ENCODE peak calls at places on chromosomes 5 and 9, in four cellular contexts. One of them, this sample, is unnamed.
A peak's percentile ranks its signal among the peaks of the same experiment; 100 is the strongest.

GRCh38 chr5:171598279-171599152 is 179.1 kb downstream of the FGF18 start:
- ATAC-seq in Panc1: no peak
- ATAC-seq in activated CD8-positive, alpha-beta T cell treated with anti-CD3 and anti-CD28 coated beads for 36 hours: no peak
- ATAC-seq in stimulated activated effector memory CD8-positive, alpha-beta T cell treated with anti-CD3 and anti-CD28 coated beads, Interleukin-12 subunit alpha, Interleukin-12 subunit beta, amount 100 ng/mL, for 72 hours: no peak
- ATAC-seq in this sample: no peak

GRCh38 chr9:13513262-13513661 is 233.8 kb upstream of the MPDZ start:
- ATAC-seq in Panc1: no peak
- ATAC-seq in activated CD8-positive, alpha-beta T cell treated with anti-CD3 and anti-CD28 coated beads for 36 hours: no peak
- ATAC-seq in stimulated activated effector memory CD8-positive, alpha-beta T cell treated with anti-CD3 and anti-CD28 coated beads, Interleukin-12 subunit alpha, Interleukin-12 subunit beta, amount 100 ng/mL, for 72 hours: no peak
- ATAC-seq in this sample: no peak

GRCh38 chr5:33361781-33362180 is 79.0 kb upstream of the TARS1 start:
- ATAC-seq in Panc1: no peak
- ATAC-seq in activated CD8-positive, alpha-beta T cell treated with anti-CD3 and anti-CD28 coated beads for 36 hours: no peak
- ATAC-seq in stimulated activated effector memory CD8-positive, alpha-beta T cell treated with anti-CD3 and anti-CD28 coated beads, Interleukin-12 subunit alpha, Interleukin-12 subunit beta, amount 100 ng/mL, for 72 hours: no peak
- ATAC-seq in this sample: no peak

GRCh38 chr5:112492291-112492690 is 73.2 kb upstream of the EPB41L4A start:
- ATAC-seq in Panc1: peak; percentile 53
- ATAC-seq in activated CD8-positive, alpha-beta T cell treated with anti-CD3 and anti-CD28 coated beads for 36 hours: peak; percentile 78
- ATAC-seq in stimulated activated effector memory CD8-positive, alpha-beta T cell treated with anti-CD3 and anti-CD28 coated beads, Interleukin-12 subunit alpha, Interleukin-12 subunit beta, amount 100 ng/mL, for 72 hours: peak; percentile 63
- ATAC-seq in this sample: peak; percentile 91

GRCh38 chr5:167708449-167708848 is 583.0 kb upstream of the WWC1 start:
- ATAC-seq in Panc1: no peak
- ATAC-seq in activated CD8-positive, alpha-beta T cell treated with anti-CD3 and anti-CD28 coated beads for 36 hours: no peak
- ATAC-seq in stimulated activated effector memory CD8-positive, alpha-beta T cell treated with anti-CD3 and anti-CD28 coated beads, Interleukin-12 subunit alpha, Interleukin-12 subunit beta, amount 100 ng/mL, for 72 hours: no peak
- ATAC-seq in this sample: no peak

GRCh38 chr9:110125207-110125751 is 82.7 kb downstream of the C9orf152 start:
- ATAC-seq in Panc1: peak; percentile 84
- ATAC-seq in activated CD8-positive, alpha-beta T cell treated with anti-CD3 and anti-CD28 coated beads for 36 hours: no peak
- ATAC-seq in stimulated activated effector memory CD8-positive, alpha-beta T cell treated with anti-CD3 and anti-CD28 coated beads, Interleukin-12 subunit alpha, Interleukin-12 subunit beta, amount 100 ng/mL, for 72 hours: no peak
- ATAC-seq in this sample: no peak

GRCh38 chr5:75558972-75559632 is 47.4 kb downstream of the POLK start:
- ATAC-seq in Panc1: no peak
- ATAC-seq in activated CD8-positive, alpha-beta T cell treated with anti-CD3 and anti-CD28 coated beads for 36 hours: no peak
- ATAC-seq in stimulated activated effector memory CD8-positive, alpha-beta T cell treated with anti-CD3 and anti-CD28 coated beads, Interleukin-12 subunit alpha, Interleukin-12 subunit beta, amount 100 ng/mL, for 72 hours: no peak
- ATAC-seq in this sample: no peak

GRCh38 chr5:171309526-171310333 is 682 bp downstream of the TLX3 start:
- ATAC-seq in Panc1: no peak
- ATAC-seq in activated CD8-positive, alpha-beta T cell treated with anti-CD3 and anti-CD28 coated beads for 36 hours: no peak
- ATAC-seq in stimulated activated effector memory CD8-positive, alpha-beta T cell treated with anti-CD3 and anti-CD28 coated beads, Interleukin-12 subunit alpha, Interleukin-12 subunit beta, amount 100 ng/mL, for 72 hours: no peak
- ATAC-seq in this sample: no peak

GRCh38 chr5:50667653-50668403 is 1.4 kb downstream of the PARP8 start:
- ATAC-seq in Panc1: peak; percentile 84
- ATAC-seq in activated CD8-positive, alpha-beta T cell treated with anti-CD3 and anti-CD28 coated beads for 36 hours: peak; percentile 76
- ATAC-seq in stimulated activated effector memory CD8-positive, alpha-beta T cell treated with anti-CD3 and anti-CD28 coated beads, Interleukin-12 subunit alpha, Interleukin-12 subunit beta, amount 100 ng/mL, for 72 hours: peak; percentile 83
- ATAC-seq in this sample: peak; percentile 91

GRCh38 chr5:146068136-146068717 is 37.1 kb downstream of the PLAC8L1 start:
- ATAC-seq in Panc1: no peak
- ATAC-seq in activated CD8-positive, alpha-beta T cell treated with anti-CD3 and anti-CD28 coated beads for 36 hours: no peak
- ATAC-seq in stimulated activated effector memory CD8-positive, alpha-beta T cell treated with anti-CD3 and anti-CD28 coated beads, Interleukin-12 subunit alpha, Interleukin-12 subunit beta, amount 100 ng/mL, for 72 hours: no peak
- ATAC-seq in this sample: no peak

GRCh38 chr5:94613583-94613982 is 4.8 kb downstream of the KIAA0825 start:
- ATAC-seq in Panc1: no peak
- ATAC-seq in activated CD8-positive, alpha-beta T cell treated with anti-CD3 and anti-CD28 coated beads for 36 hours: no peak
- ATAC-seq in stimulated activated effector memory CD8-positive, alpha-beta T cell treated with anti-CD3 and anti-CD28 coated beads, Interleukin-12 subunit alpha, Interleukin-12 subunit beta, amount 100 ng/mL, for 72 hours: peak; percentile 39
- ATAC-seq in this sample: no peak

GRCh38 chr5:71974622-71975021 is 132.7 kb upstream of the MAP1B start:
- ATAC-seq in Panc1: no peak
- ATAC-seq in activated CD8-positive, alpha-beta T cell treated with anti-CD3 and anti-CD28 coated beads for 36 hours: no peak
- ATAC-seq in stimulated activated effector memory CD8-positive, alpha-beta T cell treated with anti-CD3 and anti-CD28 coated beads, Interleukin-12 subunit alpha, Interleukin-12 subunit beta, amount 100 ng/mL, for 72 hours: no peak
- ATAC-seq in this sample: no peak

GRCh38 chr9:69333716-69334115 is 8.7 kb downstream of the ENTREP1 start:
- ATAC-seq in Panc1: no peak
- ATAC-seq in activated CD8-positive, alpha-beta T cell treated with anti-CD3 and anti-CD28 coated beads for 36 hours: no peak
- ATAC-seq in stimulated activated effector memory CD8-positive, alpha-beta T cell treated with anti-CD3 and anti-CD28 coated beads, Interleukin-12 subunit alpha, Interleukin-12 subunit beta, amount 100 ng/mL, for 72 hours: no peak
- ATAC-seq in this sample: no peak

GRCh38 chr5:54643679-54644078 is 126.1 kb downstream of the SNX18 start:
- ATAC-seq in Panc1: no peak
- ATAC-seq in activated CD8-positive, alpha-beta T cell treated with anti-CD3 and anti-CD28 coated beads for 36 hours: no peak
- ATAC-seq in stimulated activated effector memory CD8-positive, alpha-beta T cell treated with anti-CD3 and anti-CD28 coated beads, Interleukin-12 subunit alpha, Interleukin-12 subunit beta, amount 100 ng/mL, for 72 hours: no peak
- ATAC-seq in this sample: no peak

GRCh38 chr9:122816163-122816867 is 12.1 kb downstream of the PDCL start:
- ATAC-seq in Panc1: no peak
- ATAC-seq in activated CD8-positive, alpha-beta T cell treated with anti-CD3 and anti-CD28 coated beads for 36 hours: peak; percentile 87
- ATAC-seq in stimulated activated effector memory CD8-positive, alpha-beta T cell treated with anti-CD3 and anti-CD28 coated beads, Interleukin-12 subunit alpha, Interleukin-12 subunit beta, amount 100 ng/mL, for 72 hours: peak; percentile 80
- ATAC-seq in this sample: no peak

GRCh38 chr5:53473644-53474043 is 6.8 kb upstream of the FST start:
- ATAC-seq in Panc1: no peak
- ATAC-seq in activated CD8-positive, alpha-beta T cell treated with anti-CD3 and anti-CD28 coated beads for 36 hours: no peak
- ATAC-seq in stimulated activated effector memory CD8-positive, alpha-beta T cell treated with anti-CD3 and anti-CD28 coated beads, Interleukin-12 subunit alpha, Interleukin-12 subunit beta, amount 100 ng/mL, for 72 hours: no peak
- ATAC-seq in this sample: no peak

GRCh38 chr5:132012385-132013005 is 1.0 kb upstream of the ACSL6 start:
- ATAC-seq in Panc1: no peak
- ATAC-seq in activated CD8-positive, alpha-beta T cell treated with anti-CD3 and anti-CD28 coated beads for 36 hours: peak; percentile 33
- ATAC-seq in stimulated activated effector memory CD8-positive, alpha-beta T cell treated with anti-CD3 and anti-CD28 coated beads, Interleukin-12 subunit alpha, Interleukin-12 subunit beta, amount 100 ng/mL, for 72 hours: no peak
- ATAC-seq in this sample: no peak

GRCh38 chr9:34771023-34771422 is 61.1 kb upstream of the CCL21 start:
- ATAC-seq in Panc1: peak; percentile 56
- ATAC-seq in activated CD8-positive, alpha-beta T cell treated with anti-CD3 and anti-CD28 coated beads for 36 hours: no peak
- ATAC-seq in stimulated activated effector memory CD8-positive, alpha-beta T cell treated with anti-CD3 and anti-CD28 coated beads, Interleukin-12 subunit alpha, Interleukin-12 subunit beta, amount 100 ng/mL, for 72 hours: no peak
- ATAC-seq in this sample: no peak

GRCh38 chr5:14397717-14398116 is 183.9 kb upstream of the OTULINL start:
- ATAC-seq in Panc1: no peak
- ATAC-seq in activated CD8-positive, alpha-beta T cell treated with anti-CD3 and anti-CD28 coated beads for 36 hours: no peak
- ATAC-seq in stimulated activated effector memory CD8-positive, alpha-beta T cell treated with anti-CD3 and anti-CD28 coated beads, Interleukin-12 subunit alpha, Interleukin-12 subunit beta, amount 100 ng/mL, for 72 hours: no peak
- ATAC-seq in this sample: no peak

GRCh38 chr9:109894444-109894843 is 114.4 kb downstream of the PALM2AKAP2 start:
- ATAC-seq in Panc1: no peak
- ATAC-seq in activated CD8-positive, alpha-beta T cell treated with anti-CD3 and anti-CD28 coated beads for 36 hours: no peak
- ATAC-seq in stimulated activated effector memory CD8-positive, alpha-beta T cell treated with anti-CD3 and anti-CD28 coated beads, Interleukin-12 subunit alpha, Interleukin-12 subunit beta, amount 100 ng/mL, for 72 hours: no peak
- ATAC-seq in this sample: no peak

GRCh38 chr5:173188280-173188679 is 43.9 kb downstream of the BNIP1 start:
- ATAC-seq in Panc1: no peak
- ATAC-seq in activated CD8-positive, alpha-beta T cell treated with anti-CD3 and anti-CD28 coated beads for 36 hours: no peak
- ATAC-seq in stimulated activated effector memory CD8-positive, alpha-beta T cell treated with anti-CD3 and anti-CD28 coated beads, Interleukin-12 subunit alpha, Interleukin-12 subunit beta, amount 100 ng/mL, for 72 hours: no peak
- ATAC-seq in this sample: no peak

GRCh38 chr9:83444110-83444509 is 94.1 kb downstream of the FRMD3 start:
- ATAC-seq in Panc1: no peak
- ATAC-seq in activated CD8-positive, alpha-beta T cell treated with anti-CD3 and anti-CD28 coated beads for 36 hours: no peak
- ATAC-seq in stimulated activated effector memory CD8-positive, alpha-beta T cell treated with anti-CD3 and anti-CD28 coated beads, Interleukin-12 subunit alpha, Interleukin-12 subunit beta, amount 100 ng/mL, for 72 hours: no peak
- ATAC-seq in this sample: no peak

GRCh38 chr9:125746017-125746773 is 978 bp upstream of the PBX3 start:
- ATAC-seq in Panc1: peak; percentile 95
- ATAC-seq in activated CD8-positive, alpha-beta T cell treated with anti-CD3 and anti-CD28 coated beads for 36 hours: peak; percentile 85
- ATAC-seq in stimulated activated effector memory CD8-positive, alpha-beta T cell treated with anti-CD3 and anti-CD28 coated beads, Interleukin-12 subunit alpha, Interleukin-12 subunit beta, amount 100 ng/mL, for 72 hours: peak; percentile 90
- ATAC-seq in this sample: peak; percentile 91

GRCh38 chr5:42656661-42657035 is 100.0 kb upstream of the CCDC152 start:
- ATAC-seq in Panc1: no peak
- ATAC-seq in activated CD8-positive, alpha-beta T cell treated with anti-CD3 and anti-CD28 coated beads for 36 hours: no peak
- ATAC-seq in stimulated activated effector memory CD8-positive, alpha-beta T cell treated with anti-CD3 and anti-CD28 coated beads, Interleukin-12 subunit alpha, Interleukin-12 subunit beta, amount 100 ng/mL, for 72 hours: no peak
- ATAC-seq in this sample: no peak

GRCh38 chr9:125534934-125535701 is 171.9 kb downstream of the MAPKAP1 start:
- ATAC-seq in Panc1: no peak
- ATAC-seq in activated CD8-positive, alpha-beta T cell treated with anti-CD3 and anti-CD28 coated beads for 36 hours: no peak
- ATAC-seq in stimulated activated effector memory CD8-positive, alpha-beta T cell treated with anti-CD3 and anti-CD28 coated beads, Interleukin-12 subunit alpha, Interleukin-12 subunit beta, amount 100 ng/mL, for 72 hours: no peak
- ATAC-seq in this sample: no peak

GRCh38 chr5:74201334-74202081 is 439.0 kb downstream of the ENC1 start:
- ATAC-seq in Panc1: peak; percentile 83
- ATAC-seq in activated CD8-positive, alpha-beta T cell treated with anti-CD3 and anti-CD28 coated beads for 36 hours: peak; percentile 42
- ATAC-seq in stimulated activated effector memory CD8-positive, alpha-beta T cell treated with anti-CD3 and anti-CD28 coated beads, Interleukin-12 subunit alpha, Interleukin-12 subunit beta, amount 100 ng/mL, for 72 hours: peak; percentile 31
- ATAC-seq in this sample: peak; percentile 37

GRCh38 chr5:96692436-96692835 is 30.3 kb downstream of the CAST start:
- ATAC-seq in Panc1: peak; percentile 48
- ATAC-seq in activated CD8-positive, alpha-beta T cell treated with anti-CD3 and anti-CD28 coated beads for 36 hours: no peak
- ATAC-seq in stimulated activated effector memory CD8-positive, alpha-beta T cell treated with anti-CD3 and anti-CD28 coated beads, Interleukin-12 subunit alpha, Interleukin-12 subunit beta, amount 100 ng/mL, for 72 hours: peak; percentile 51
- ATAC-seq in this sample: no peak

GRCh38 chr5:143812085-143812705 is at the start of gene HMHB1:
- ATAC-seq in Panc1: no peak
- ATAC-seq in activated CD8-positive, alpha-beta T cell treated with anti-CD3 and anti-CD28 coated beads for 36 hours: peak; percentile 37
- ATAC-seq in stimulated activated effector memory CD8-positive, alpha-beta T cell treated with anti-CD3 and anti-CD28 coated beads, Interleukin-12 subunit alpha, Interleukin-12 subunit beta, amount 100 ng/mL, for 72 hours: peak; percentile 55
- ATAC-seq in this sample: peak; percentile 59

GRCh38 chr5:72137826-72138409 is 30.6 kb downstream of the MAP1B start:
- ATAC-seq in Panc1: no peak
- ATAC-seq in activated CD8-positive, alpha-beta T cell treated with anti-CD3 and anti-CD28 coated beads for 36 hours: no peak
- ATAC-seq in stimulated activated effector memory CD8-positive, alpha-beta T cell treated with anti-CD3 and anti-CD28 coated beads, Interleukin-12 subunit alpha, Interleukin-12 subunit beta, amount 100 ng/mL, for 72 hours: no peak
- ATAC-seq in this sample: no peak

GRCh38 chr5:141343242-141343952 is at the start of gene PCDHGA3:
- ATAC-seq in Panc1: no peak
- ATAC-seq in activated CD8-positive, alpha-beta T cell treated with anti-CD3 and anti-CD28 coated beads for 36 hours: peak; percentile 47
- ATAC-seq in stimulated activated effector memory CD8-positive, alpha-beta T cell treated with anti-CD3 and anti-CD28 coated beads, Interleukin-12 subunit alpha, Interleukin-12 subunit beta, amount 100 ng/mL, for 72 hours: no peak
- ATAC-seq in this sample: no peak

GRCh38 chr9:16773617-16774016 is 96.9 kb downstream of the BNC2 start:
- ATAC-seq in Panc1: no peak
- ATAC-seq in activated CD8-positive, alpha-beta T cell treated with anti-CD3 and anti-CD28 coated beads for 36 hours: no peak
- ATAC-seq in stimulated activated effector memory CD8-positive, alpha-beta T cell treated with anti-CD3 and anti-CD28 coated beads, Interleukin-12 subunit alpha, Interleukin-12 subunit beta, amount 100 ng/mL, for 72 hours: no peak
- ATAC-seq in this sample: no peak